ENCODE peak calls at places on chromosomes 11 and 22, in ten cellular contexts. C, H, W, T, R, K, V, N, P and O are unnamed samples.

GRCh38 chr11:96465537-96465936 is 75.7 kb downstream of the JRKL start:
- DNase-seq in R (no peak), P (peak), T (no peak), C (no peak), W (no peak), H (no peak), V (no peak), N (no peak), K (no peak), O (no peak)

GRCh38 chr11:78220218-78221157 is 31.8 kb downstream of the USP35 start:
- DNase-seq in W (peak), N (no peak), R (no peak), P (no peak), K (no peak), V (no peak), C (no peak), T (no peak), H (no peak), O (no peak)

GRCh38 chr11:60859616-60860250 is 4.0 kb upstream of the PTGDR2 start:
- DNase-seq in T (no peak), W (no peak), C (no peak), N (no peak), V (no peak), K (no peak), R (no peak), H (no peak), P (no peak), O (no peak)

GRCh38 chr11:78039919-78040671 is 17.0 kb upstream of the KCTD14 start:
- DNase-seq in T (peak), P (peak), V (peak), N (peak), W (peak), C (peak), K (peak), R (no peak), H (peak), O (no peak)

GRCh38 chr22:46986788-46987187 is 224.3 kb downstream of the TBC1D22A start:
- DNase-seq in T (no peak), N (no peak), C (no peak), P (no peak), K (no peak), V (no peak), H (no peak), W (no peak), R (no peak), O (no peak)

GRCh38 chr11:134725939-134726639 is 314.0 kb upstream of the B3GAT1 start:
- DNase-seq in C (no peak), N (no peak), K (no peak), P (no peak), V (no peak), H (no peak), W (no peak), R (peak), T (peak), O (peak)

GRCh38 chr22:19019029-19019678 is 83.1 kb upstream of the PRODH start:
- DNase-seq in C (no peak), W (no peak), N (no peak), K (no peak), V (no peak), R (no peak), T (no peak), H (no peak), P (no peak), O (no peak)

GRCh38 chr11:110081462-110082233 is 11.5 kb upstream of the ZC3H12C start:
- DNase-seq in P (no peak), V (no peak), K (no peak), H (no peak), R (no peak), N (no peak), T (no peak), W (no peak), C (peak), O (no peak)

GRCh38 chr11:118398797-118399564 is 2.4 kb upstream of the ATP5MG start:
- DNase-seq in H (no peak), N (no peak), R (no peak), K (peak), W (no peak), P (no peak), V (no peak), T (no peak), C (no peak), O (no peak)

GRCh38 chr22:49243965-49244364 is 583.7 kb downstream of the BRD1 start:
- DNase-seq in V (no peak), P (no peak), K (no peak), T (no peak), R (no peak), N (no peak), C (no peak), W (peak), H (no peak), O (no peak)

GRCh38 chr11:70036971-70037882 is 40.9 kb upstream of the ANO1 start:
- DNase-seq in V (no peak), W (no peak), H (no peak), T (no peak), N (no peak), R (no peak), P (no peak), K (no peak), C (no peak), O (no peak)

GRCh38 chr11:35796542-35796941 is 134.0 kb downstream of the TRIM44 start:
- DNase-seq in H (peak), K (no peak), P (no peak), V (no peak), R (no peak), C (peak), W (no peak), N (no peak), T (no peak), O (no peak)

GRCh38 chr22:38317995-38318715 is 922 bp upstream of the CSNK1E start:
- DNase-seq in W (no peak), C (peak), P (no peak), V (peak), T (peak), N (no peak), K (peak), R (peak), H (peak), O (peak)

GRCh38 chr11:128530119-128531091 is 57.0 kb downstream of the ETS1 start:
- DNase-seq in W (no peak), T (no peak), V (peak), N (no peak), R (no peak), C (peak), H (peak), P (no peak), K (no peak), O (no peak)

GRCh38 chr22:30221121-30221992 is 25.2 kb downstream of the LIF start:
- DNase-seq in R (no peak), V (no peak), K (no peak), H (no peak), C (no peak), W (peak), T (no peak), P (no peak), N (peak), O (no peak)

GRCh38 chr11:73344191-73344607 is 32.0 kb upstream of the RELT start:
- DNase-seq in P (no peak), W (peak), K (no peak), R (no peak), T (no peak), C (no peak), N (no peak), V (peak), H (no peak), O (no peak)

GRCh38 chr11:14854057-14854456 is 38.0 kb downstream of the CYP2R1 start:
- DNase-seq in H (no peak), W (no peak), V (no peak), T (no peak), R (no peak), C (no peak), P (no peak), K (no peak), N (no peak), O (no peak)